ENCODE peak calls at places on chromosomes 5 and 9, in ten cellular contexts. One of them, this sample, is unnamed.
A peak's percentile ranks its signal among the peaks of the same experiment; 100 is the strongest.

GRCh38 chr5:138024117-138024516 is 8.8 kb downstream of the FAM13B start:
- DNase-seq in tibial artery: no peak
- DNase-seq in mucosa of descending colon: no peak
- DNase-seq in transverse colon: no peak
- DNase-seq in foreskin keratinocyte: peak; percentile 28
- DNase-seq in SK-N-SH: no peak
- DNase-seq in PC-9: no peak
- DNase-seq in GM23338: no peak
- DNase-seq in IMR-90: peak; percentile 19
- DNase-seq in astrocyte: no peak
- DNase-seq in this sample: no peak

GRCh38 chr5:151081426-151082273 is 816 bp upstream of the TNIP1 start:
- DNase-seq in IMR-90: peak; percentile 72
- DNase-seq in astrocyte: no peak
- DNase-seq in GM23338: no peak
- DNase-seq in mucosa of descending colon: no peak
- DNase-seq in PC-9: no peak
- DNase-seq in transverse colon: no peak
- DNase-seq in SK-N-SH: no peak
- DNase-seq in foreskin keratinocyte: no peak
- DNase-seq in tibial artery: no peak
- DNase-seq in this sample: no peak

GRCh38 chr5:32126691-32127090 is 47.4 kb downstream of the GOLPH3 start:
- DNase-seq in mucosa of descending colon: no peak
- DNase-seq in GM23338: no peak
- DNase-seq in transverse colon: no peak
- DNase-seq in PC-9: no peak
- DNase-seq in foreskin keratinocyte: no peak
- DNase-seq in SK-N-SH: no peak
- DNase-seq in astrocyte: no peak
- DNase-seq in IMR-90: peak; percentile 5
- DNase-seq in tibial artery: no peak
- DNase-seq in this sample: no peak

GRCh38 chr5:119340597-119341218 is 15.1 kb upstream of the TNFAIP8 start:
- DNase-seq in SK-N-SH: no peak
- DNase-seq in astrocyte: no peak
- DNase-seq in PC-9: no peak
- DNase-seq in GM23338: no peak
- DNase-seq in transverse colon: peak; percentile 70
- DNase-seq in mucosa of descending colon: no peak
- DNase-seq in tibial artery: no peak
- DNase-seq in foreskin keratinocyte: no peak
- DNase-seq in IMR-90: no peak
- DNase-seq in this sample: no peak

GRCh38 chr9:83362341-83362995 is 175.7 kb downstream of the FRMD3 start:
- DNase-seq in foreskin keratinocyte: no peak
- DNase-seq in tibial artery: no peak
- DNase-seq in astrocyte: no peak
- DNase-seq in GM23338: peak; percentile 12
- DNase-seq in mucosa of descending colon: no peak
- DNase-seq in PC-9: no peak
- DNase-seq in SK-N-SH: no peak
- DNase-seq in transverse colon: no peak
- DNase-seq in IMR-90: no peak
- DNase-seq in this sample: no peak

GRCh38 chr5:100900796-100901731 is 2.0 kb downstream of the ST8SIA4 start:
- DNase-seq in mucosa of descending colon: peak; percentile 90
- DNase-seq in IMR-90: peak; percentile 15
- DNase-seq in SK-N-SH: no peak
- DNase-seq in GM23338: peak; percentile 88
- DNase-seq in astrocyte: peak; percentile 58
- DNase-seq in transverse colon: peak; percentile 81
- DNase-seq in foreskin keratinocyte: no peak
- DNase-seq in tibial artery: peak; percentile 60
- DNase-seq in PC-9: peak; percentile 51
- DNase-seq in this sample: peak; percentile 76

GRCh38 chr5:39518516-39518915 is 93.7 kb upstream of the DAB2 start:
- DNase-seq in IMR-90: peak; percentile 85
- DNase-seq in PC-9: no peak
- DNase-seq in SK-N-SH: no peak
- DNase-seq in mucosa of descending colon: no peak
- DNase-seq in GM23338: peak; percentile 25
- DNase-seq in tibial artery: no peak
- DNase-seq in foreskin keratinocyte: no peak
- DNase-seq in transverse colon: no peak
- DNase-seq in astrocyte: peak; percentile 96
- DNase-seq in this sample: no peak

GRCh38 chr5:35371971-35372426 is 141.7 kb upstream of the PRLR start:
- DNase-seq in tibial artery: no peak
- DNase-seq in SK-N-SH: no peak
- DNase-seq in foreskin keratinocyte: no peak
- DNase-seq in mucosa of descending colon: no peak
- DNase-seq in GM23338: no peak
- DNase-seq in IMR-90: no peak
- DNase-seq in astrocyte: no peak
- DNase-seq in transverse colon: peak; percentile 45
- DNase-seq in PC-9: no peak
- DNase-seq in this sample: no peak

GRCh38 chr5:142096382-142096781 is 12.2 kb upstream of the NDFIP1 start:
- DNase-seq in PC-9: no peak
- DNase-seq in foreskin keratinocyte: no peak
- DNase-seq in astrocyte: no peak
- DNase-seq in transverse colon: no peak
- DNase-seq in mucosa of descending colon: no peak
- DNase-seq in IMR-90: peak; percentile 33
- DNase-seq in GM23338: no peak
- DNase-seq in SK-N-SH: no peak
- DNase-seq in tibial artery: no peak
- DNase-seq in this sample: no peak

GRCh38 chr5:32984851-32985250 is 273.7 kb downstream of the NPR3 start:
- DNase-seq in mucosa of descending colon: no peak
- DNase-seq in foreskin keratinocyte: no peak
- DNase-seq in transverse colon: no peak
- DNase-seq in GM23338: no peak
- DNase-seq in SK-N-SH: no peak
- DNase-seq in astrocyte: peak; percentile 37
- DNase-seq in IMR-90: peak; percentile 64
- DNase-seq in tibial artery: no peak
- DNase-seq in PC-9: no peak
- DNase-seq in this sample: no peak

GRCh38 chr9:113593682-113594281 is 130.3 kb downstream of the RGS3 start:
- DNase-seq in mucosa of descending colon: peak; percentile 86
- DNase-seq in SK-N-SH: peak; percentile 94
- DNase-seq in astrocyte: peak; percentile 96
- DNase-seq in transverse colon: peak; percentile 76
- DNase-seq in PC-9: no peak
- DNase-seq in tibial artery: peak; percentile 95
- DNase-seq in foreskin keratinocyte: peak; percentile 92
- DNase-seq in IMR-90: peak; percentile 98
- DNase-seq in GM23338: peak; percentile 98
- DNase-seq in this sample: peak; percentile 97

GRCh38 chr9:114588150-114588663 is 638 bp downstream of the ATP6V1G1 start:
- DNase-seq in astrocyte: peak; percentile 48
- DNase-seq in SK-N-SH: no peak
- DNase-seq in transverse colon: no peak
- DNase-seq in mucosa of descending colon: no peak
- DNase-seq in foreskin keratinocyte: no peak
- DNase-seq in tibial artery: peak; percentile 34
- DNase-seq in IMR-90: peak; percentile 48
- DNase-seq in GM23338: no peak
- DNase-seq in PC-9: no peak
- DNase-seq in this sample: no peak

GRCh38 chr5:65066385-65066784 is 297.7 kb downstream of the CWC27 start:
- DNase-seq in mucosa of descending colon: no peak
- DNase-seq in foreskin keratinocyte: no peak
- DNase-seq in astrocyte: no peak
- DNase-seq in PC-9: no peak
- DNase-seq in transverse colon: no peak
- DNase-seq in SK-N-SH: no peak
- DNase-seq in GM23338: peak; percentile 37
- DNase-seq in IMR-90: no peak
- DNase-seq in tibial artery: peak; percentile 39
- DNase-seq in this sample: no peak

GRCh38 chr9:133786936-133787748 is 49.0 kb upstream of the SARDH start:
- DNase-seq in IMR-90: no peak
- DNase-seq in SK-N-SH: no peak
- DNase-seq in astrocyte: no peak
- DNase-seq in transverse colon: no peak
- DNase-seq in GM23338: no peak
- DNase-seq in mucosa of descending colon: peak; percentile 39
- DNase-seq in foreskin keratinocyte: no peak
- DNase-seq in tibial artery: no peak
- DNase-seq in PC-9: no peak
- DNase-seq in this sample: no peak
- H3K4me1 ChIP-seq in IMR-90: no peaks in the 10 kb centered on the region
- H3K4me1 ChIP-seq in SK-N-SH: peaks cover 26% of the 10 kb centered on the region
- H3K4me1 ChIP-seq in astrocyte: peaks cover 3% of the 10 kb centered on the region
- H3K4me1 ChIP-seq in transverse colon: peaks cover 26% of the 10 kb centered on the region
- H3K4me1 ChIP-seq in GM23338: no peaks in the 10 kb centered on the region
- H3K4me1 ChIP-seq in mucosa of descending colon: peaks cover 21% of the 10 kb centered on the region
- H3K4me1 ChIP-seq in foreskin keratinocyte: no peaks in the 10 kb centered on the region
- H3K4me1 ChIP-seq in tibial artery: peaks cover 10% of the 10 kb centered on the region
- H3K4me1 ChIP-seq in PC-9: peaks cover 8% of the 10 kb centered on the region
- H3K4me1 ChIP-seq in this sample: no peaks in the 10 kb centered on the region

GRCh38 chr9:129109952-129110739 is 447 bp downstream of the CRAT start:
- DNase-seq in PC-9: peak; percentile 27
- DNase-seq in astrocyte: no peak
- DNase-seq in tibial artery: peak; percentile 70
- DNase-seq in SK-N-SH: no peak
- DNase-seq in transverse colon: peak; percentile 32
- DNase-seq in mucosa of descending colon: no peak
- DNase-seq in GM23338: peak; percentile 49
- DNase-seq in IMR-90: peak; percentile 28
- DNase-seq in foreskin keratinocyte: no peak
- DNase-seq in this sample: peak; percentile 47
- TF ChIP-seq CTCF in PC-9: no peak
- TF ChIP-seq CTCF in astrocyte: no peak
- TF ChIP-seq CTCF in tibial artery: no peak
- TF ChIP-seq CTCF in SK-N-SH: no peak
- TF ChIP-seq CTCF in transverse colon: no peak
- TF ChIP-seq CTCF in mucosa of descending colon: no peak
- TF ChIP-seq CTCF in GM23338: no peak
- TF ChIP-seq CTCF in IMR-90: no peak
- TF ChIP-seq CTCF in foreskin keratinocyte: no peak
- TF ChIP-seq CTCF in this sample: peak; percentile 9

DNA sequence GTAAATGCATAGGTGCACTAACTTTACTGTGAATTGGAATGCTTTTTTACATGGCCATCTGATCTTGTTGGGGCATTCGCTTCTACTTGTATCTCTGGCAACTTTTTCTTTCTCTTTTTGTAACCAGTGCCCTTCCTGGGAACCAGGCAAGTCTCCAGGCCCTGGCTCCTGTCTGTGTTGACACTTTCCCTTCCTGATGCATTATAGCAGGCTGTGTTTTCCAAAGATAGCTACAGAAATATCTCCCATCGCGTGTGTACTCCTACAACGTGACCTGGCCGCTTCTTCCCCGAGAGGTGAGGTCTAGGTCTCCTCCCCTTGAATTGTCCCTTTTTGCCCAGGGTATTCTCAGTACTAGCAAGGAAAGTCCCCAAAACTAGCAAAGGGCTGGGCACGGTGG is 81.1 kb upstream of the SPIN1 start:
- DNase-seq in astrocyte: no peak
- DNase-seq in foreskin keratinocyte: no peak
- DNase-seq in mucosa of descending colon: no peak
- DNase-seq in SK-N-SH: no peak
- DNase-seq in transverse colon: no peak
- DNase-seq in PC-9: no peak
- DNase-seq in GM23338: no peak
- DNase-seq in IMR-90: no peak
- DNase-seq in tibial artery: no peak
- DNase-seq in this sample: peak; percentile 39
- H3K4me1 ChIP-seq in astrocyte: peaks cover 10% of the 10 kb centered on the region
- H3K4me1 ChIP-seq in foreskin keratinocyte: no peaks in the 10 kb centered on the region
- H3K4me1 ChIP-seq in mucosa of descending colon: no peaks in the 10 kb centered on the region
- H3K4me1 ChIP-seq in SK-N-SH: peaks cover 6% of the 10 kb centered on the region
- H3K4me1 ChIP-seq in transverse colon: no peaks in the 10 kb centered on the region
- H3K4me1 ChIP-seq in PC-9: no peaks in the 10 kb centered on the region
- H3K4me1 ChIP-seq in GM23338: peaks cover 14% of the 10 kb centered on the region
- H3K4me1 ChIP-seq in IMR-90: peaks cover 3% of the 10 kb centered on the region
- H3K4me1 ChIP-seq in tibial artery: no peaks in the 10 kb centered on the region
- H3K4me1 ChIP-seq in this sample: no peaks in the 10 kb centered on the region

GRCh38 chr5:95747041-95747679 is 16.0 kb downstream of the RHOBTB3 start:
- DNase-seq in IMR-90: no peak
- DNase-seq in PC-9: no peak
- DNase-seq in SK-N-SH: no peak
- DNase-seq in transverse colon: no peak
- DNase-seq in foreskin keratinocyte: no peak
- DNase-seq in astrocyte: no peak
- DNase-seq in GM23338: no peak
- DNase-seq in mucosa of descending colon: no peak
- DNase-seq in tibial artery: no peak
- DNase-seq in this sample: no peak

GRCh38 chr5:95748133-95748532 is 17.0 kb downstream of the RHOBTB3 start:
- DNase-seq in foreskin keratinocyte: no peak
- DNase-seq in PC-9: no peak
- DNase-seq in SK-N-SH: no peak
- DNase-seq in astrocyte: no peak
- DNase-seq in tibial artery: no peak
- DNase-seq in transverse colon: no peak
- DNase-seq in GM23338: no peak
- DNase-seq in mucosa of descending colon: no peak
- DNase-seq in IMR-90: no peak
- DNase-seq in this sample: no peak

GRCh38 chr5:95743877-95744276 is 12.7 kb downstream of the RHOBTB3 start:
- DNase-seq in transverse colon: no peak
- DNase-seq in astrocyte: no peak
- DNase-seq in IMR-90: no peak
- DNase-seq in SK-N-SH: no peak
- DNase-seq in foreskin keratinocyte: no peak
- DNase-seq in tibial artery: no peak
- DNase-seq in mucosa of descending colon: no peak
- DNase-seq in PC-9: no peak
- DNase-seq in GM23338: no peak
- DNase-seq in this sample: no peak

GRCh38 chr5:95743248-95743647 is 12.1 kb downstream of the RHOBTB3 start:
- DNase-seq in IMR-90: no peak
- DNase-seq in mucosa of descending colon: no peak
- DNase-seq in PC-9: no peak
- DNase-seq in GM23338: no peak
- DNase-seq in tibial artery: no peak
- DNase-seq in transverse colon: no peak
- DNase-seq in foreskin keratinocyte: no peak
- DNase-seq in SK-N-SH: no peak
- DNase-seq in astrocyte: no peak
- DNase-seq in this sample: no peak

DNA sequence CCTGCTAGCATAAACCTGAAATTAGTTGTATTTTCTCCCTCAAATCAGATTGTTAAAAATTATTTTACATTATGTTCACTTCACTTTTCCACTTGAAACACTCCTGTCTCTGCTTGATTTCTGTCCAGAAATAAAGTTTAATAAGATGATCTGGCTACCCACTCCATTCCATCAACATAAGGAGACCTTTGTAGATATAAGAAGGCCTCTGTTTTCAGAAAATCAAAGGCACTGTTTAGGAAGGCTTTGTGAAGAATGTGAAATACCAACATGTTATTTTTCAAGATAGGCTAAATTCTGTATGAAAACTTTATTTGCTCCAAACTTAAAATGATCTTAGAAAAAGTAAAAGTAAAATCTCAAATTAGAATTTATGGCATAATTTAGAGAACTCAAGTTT is 15.1 kb downstream of the RHOBTB3 start:
- DNase-seq in GM23338: no peak
- DNase-seq in SK-N-SH: no peak
- DNase-seq in astrocyte: no peak
- DNase-seq in foreskin keratinocyte: no peak
- DNase-seq in IMR-90: no peak
- DNase-seq in PC-9: no peak
- DNase-seq in tibial artery: no peak
- DNase-seq in transverse colon: no peak
- DNase-seq in mucosa of descending colon: no peak
- DNase-seq in this sample: no peak
- TF ChIP-seq CTCF in GM23338: no peak
- TF ChIP-seq CTCF in SK-N-SH: no peak
- TF ChIP-seq CTCF in astrocyte: no peak
- TF ChIP-seq CTCF in foreskin keratinocyte: no peak
- TF ChIP-seq CTCF in IMR-90: no peak
- TF ChIP-seq CTCF in PC-9: no peak
- TF ChIP-seq CTCF in tibial artery: no peak
- TF ChIP-seq CTCF in transverse colon: no peak
- TF ChIP-seq CTCF in mucosa of descending colon: no peak
- TF ChIP-seq CTCF in this sample: no peak

This sample was measured in heart right ventricle.